ENCODE peak calls at places on chromosomes 1 and 21, in ten cellular contexts. One of them, this sample, is unnamed. For H3K9me3, the result is how much of the 10 kb centered on the place peaks cover.

GRCh38 chr1:246565751-246566127 is 322 bp downstream of the TFB2M start:
- DNase-seq in left ventricle myocardium inferior: no peak
- DNase-seq in lower lobe of right lung: no peak
- DNase-seq in AG04450: no peak
- DNase-seq in H9: no peak
- DNase-seq in cardiac muscle cell: no peak
- DNase-seq in uterus: no peak
- DNase-seq in thoracic aorta: no peak
- DNase-seq in upper lobe of right lung: no peak
- DNase-seq in right cardiac atrium: no peak
- DNase-seq in this sample: no peak

GRCh38 chr1:97820470-97821188 is 100.2 kb downstream of the DPYD start:
- DNase-seq in left ventricle myocardium inferior: no peak
- DNase-seq in lower lobe of right lung: no peak
- DNase-seq in AG04450: peak
- DNase-seq in H9: no peak
- DNase-seq in cardiac muscle cell: peak
- DNase-seq in uterus: no peak
- DNase-seq in thoracic aorta: no peak
- DNase-seq in upper lobe of right lung: no peak
- DNase-seq in right cardiac atrium: no peak
- DNase-seq in this sample: no peak

GRCh38 chr1:39391741-39392679 is 99.4 kb upstream of the BMP8A start:
- DNase-seq in left ventricle myocardium inferior: no peak
- DNase-seq in lower lobe of right lung: no peak
- DNase-seq in AG04450: no peak
- DNase-seq in H9: no peak
- DNase-seq in cardiac muscle cell: peak
- DNase-seq in uterus: peak
- DNase-seq in thoracic aorta: no peak
- DNase-seq in upper lobe of right lung: no peak
- DNase-seq in right cardiac atrium: peak
- DNase-seq in this sample: peak

GRCh38 chr21:28177008-28177603 is 815.6 kb downstream of the LTN1 start:
- DNase-seq in left ventricle myocardium inferior: no peak
- DNase-seq in lower lobe of right lung: no peak
- DNase-seq in AG04450: no peak
- DNase-seq in H9: no peak
- DNase-seq in cardiac muscle cell: no peak
- DNase-seq in uterus: no peak
- DNase-seq in thoracic aorta: no peak
- DNase-seq in upper lobe of right lung: no peak
- DNase-seq in right cardiac atrium: no peak
- DNase-seq in this sample: no peak

GRCh38 chr1:223234164-223234501 is 91.1 kb upstream of the TLR5 start:
- DNase-seq in left ventricle myocardium inferior: no peak
- DNase-seq in lower lobe of right lung: no peak
- DNase-seq in AG04450: no peak
- DNase-seq in H9: no peak
- DNase-seq in cardiac muscle cell: no peak
- DNase-seq in uterus: no peak
- DNase-seq in thoracic aorta: no peak
- DNase-seq in upper lobe of right lung: no peak
- DNase-seq in right cardiac atrium: no peak
- DNase-seq in this sample: no peak

GRCh38 chr1:54016343-54017282 is 1.4 kb downstream of the LDLRAD1 start:
- DNase-seq in left ventricle myocardium inferior: no peak
- DNase-seq in lower lobe of right lung: peak
- DNase-seq in AG04450: no peak
- DNase-seq in H9: no peak
- DNase-seq in cardiac muscle cell: no peak
- DNase-seq in uterus: no peak
- DNase-seq in thoracic aorta: no peak
- DNase-seq in upper lobe of right lung: peak
- DNase-seq in right cardiac atrium: no peak
- DNase-seq in this sample: no peak

GRCh38 chr1:212606734-212607205 is 1.8 kb upstream of the ATF3 start:
- DNase-seq in left ventricle myocardium inferior: peak
- DNase-seq in lower lobe of right lung: peak
- DNase-seq in AG04450: no peak
- DNase-seq in H9: no peak
- DNase-seq in cardiac muscle cell: no peak
- DNase-seq in uterus: peak
- DNase-seq in thoracic aorta: no peak
- DNase-seq in upper lobe of right lung: peak
- DNase-seq in right cardiac atrium: peak
- DNase-seq in this sample: peak

GRCh38 chr1:206464456-206464964 is 5.8 kb upstream of the IKBKE start:
- DNase-seq in left ventricle myocardium inferior: no peak
- DNase-seq in lower lobe of right lung: no peak
- DNase-seq in AG04450: peak
- DNase-seq in H9: no peak
- DNase-seq in cardiac muscle cell: no peak
- DNase-seq in uterus: no peak
- DNase-seq in thoracic aorta: no peak
- DNase-seq in upper lobe of right lung: no peak
- DNase-seq in right cardiac atrium: no peak
- DNase-seq in this sample: no peak

GRCh38 chr1:9410737-9411297 is 118.1 kb downstream of the SPSB1 start:
- DNase-seq in left ventricle myocardium inferior: no peak
- DNase-seq in lower lobe of right lung: no peak
- DNase-seq in AG04450: no peak
- DNase-seq in H9: no peak
- DNase-seq in cardiac muscle cell: peak
- DNase-seq in uterus: no peak
- DNase-seq in thoracic aorta: no peak
- DNase-seq in upper lobe of right lung: no peak
- DNase-seq in right cardiac atrium: no peak
- DNase-seq in this sample: no peak

DNA sequence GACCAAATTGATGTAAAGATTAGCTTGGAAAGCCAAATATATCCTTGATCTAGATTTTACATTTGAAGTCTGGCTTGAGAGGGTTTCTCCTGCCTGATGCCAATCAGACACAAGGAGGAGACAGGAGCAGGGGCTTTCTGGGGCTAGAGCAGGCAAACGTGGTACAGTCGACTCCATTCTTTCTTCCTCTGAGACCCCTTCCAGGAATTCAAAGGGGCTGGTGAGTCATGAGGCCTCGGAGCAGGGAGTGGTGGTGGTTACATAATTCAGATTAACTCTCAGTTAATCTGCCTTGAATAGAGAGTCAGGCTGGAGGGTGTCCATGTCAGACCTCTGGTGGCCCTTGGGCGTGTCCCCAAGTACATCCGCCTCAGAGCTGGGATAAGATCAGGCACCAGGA is 4.8 kb downstream of the AJAP1 start:
- DNase-seq in left ventricle myocardium inferior: no peak
- DNase-seq in lower lobe of right lung: no peak
- DNase-seq in AG04450: no peak
- DNase-seq in H9: no peak
- DNase-seq in cardiac muscle cell: no peak
- DNase-seq in uterus: no peak
- DNase-seq in thoracic aorta: no peak
- DNase-seq in upper lobe of right lung: peak
- DNase-seq in right cardiac atrium: no peak
- DNase-seq in this sample: no peak
- H3K9me3 ChIP-seq in left ventricle myocardium inferior: under half
- H3K9me3 ChIP-seq in lower lobe of right lung: under half
- H3K9me3 ChIP-seq in AG04450: under half
- H3K9me3 ChIP-seq in H9: under half
- H3K9me3 ChIP-seq in cardiac muscle cell: under half
- H3K9me3 ChIP-seq in uterus: under half
- H3K9me3 ChIP-seq in thoracic aorta: under half
- H3K9me3 ChIP-seq in upper lobe of right lung: under half
- H3K9me3 ChIP-seq in right cardiac atrium: under half
- H3K9me3 ChIP-seq in this sample: under half

GRCh38 chr1:20100632-20101355 is 18.5 kb downstream of the PLA2G2D start:
- DNase-seq in left ventricle myocardium inferior: no peak
- DNase-seq in lower lobe of right lung: no peak
- DNase-seq in AG04450: peak
- DNase-seq in H9: peak
- DNase-seq in cardiac muscle cell: peak
- DNase-seq in uterus: no peak
- DNase-seq in thoracic aorta: no peak
- DNase-seq in upper lobe of right lung: no peak
- DNase-seq in right cardiac atrium: peak
- DNase-seq in this sample: peak

GRCh38 chr1:20095564-20096434 is 23.5 kb downstream of the PLA2G2D start:
- DNase-seq in left ventricle myocardium inferior: no peak
- DNase-seq in lower lobe of right lung: no peak
- DNase-seq in AG04450: no peak
- DNase-seq in H9: no peak
- DNase-seq in cardiac muscle cell: no peak
- DNase-seq in uterus: no peak
- DNase-seq in thoracic aorta: no peak
- DNase-seq in upper lobe of right lung: no peak
- DNase-seq in right cardiac atrium: no peak
- DNase-seq in this sample: no peak

GRCh38 chr1:20102875-20103274 is 16.5 kb downstream of the PLA2G2D start:
- DNase-seq in left ventricle myocardium inferior: no peak
- DNase-seq in lower lobe of right lung: no peak
- DNase-seq in AG04450: peak
- DNase-seq in H9: no peak
- DNase-seq in cardiac muscle cell: no peak
- DNase-seq in uterus: no peak
- DNase-seq in thoracic aorta: no peak
- DNase-seq in upper lobe of right lung: no peak
- DNase-seq in right cardiac atrium: no peak
- DNase-seq in this sample: no peak

GRCh38 chr1:20096840-20097447 is 22.4 kb downstream of the PLA2G2D start:
- DNase-seq in left ventricle myocardium inferior: no peak
- DNase-seq in lower lobe of right lung: no peak
- DNase-seq in AG04450: no peak
- DNase-seq in H9: no peak
- DNase-seq in cardiac muscle cell: no peak
- DNase-seq in uterus: no peak
- DNase-seq in thoracic aorta: no peak
- DNase-seq in upper lobe of right lung: no peak
- DNase-seq in right cardiac atrium: no peak
- DNase-seq in this sample: no peak

DNA sequence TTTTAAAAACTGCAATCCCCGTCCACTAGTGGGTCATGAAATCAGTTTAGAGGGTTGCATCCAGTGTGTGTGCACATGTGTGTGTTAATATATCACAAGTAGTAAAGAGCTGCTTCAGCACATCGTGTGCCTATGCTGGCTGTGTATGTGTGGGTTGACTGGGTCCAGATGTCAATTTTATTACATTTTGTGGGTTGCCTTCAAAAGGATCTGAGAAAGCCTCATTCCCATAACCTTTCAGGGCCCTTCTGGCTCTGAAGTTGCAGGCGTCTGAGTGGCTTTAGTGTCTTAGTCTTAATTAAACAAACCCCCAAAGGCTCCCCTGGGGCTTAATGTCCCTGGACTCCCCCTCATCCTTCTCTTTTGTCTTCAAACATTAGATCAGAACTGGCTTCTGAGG is 19.8 kb downstream of the PLA2G2D start:
- DNase-seq in left ventricle myocardium inferior: no peak
- DNase-seq in lower lobe of right lung: no peak
- DNase-seq in AG04450: no peak
- DNase-seq in H9: no peak
- DNase-seq in cardiac muscle cell: no peak
- DNase-seq in uterus: no peak
- DNase-seq in thoracic aorta: no peak
- DNase-seq in upper lobe of right lung: no peak
- DNase-seq in right cardiac atrium: no peak
- DNase-seq in this sample: no peak
- H3K9me3 ChIP-seq in left ventricle myocardium inferior: under half
- H3K9me3 ChIP-seq in lower lobe of right lung: under half
- H3K9me3 ChIP-seq in AG04450: under half
- H3K9me3 ChIP-seq in H9: under half
- H3K9me3 ChIP-seq in cardiac muscle cell: under half
- H3K9me3 ChIP-seq in uterus: under half
- H3K9me3 ChIP-seq in thoracic aorta: under half
- H3K9me3 ChIP-seq in upper lobe of right lung: under half
- H3K9me3 ChIP-seq in right cardiac atrium: under half
- H3K9me3 ChIP-seq in this sample: under half

GRCh38 chr1:198214924-198215323 is 58.1 kb downstream of the NEK7 start:
- DNase-seq in left ventricle myocardium inferior: no peak
- DNase-seq in lower lobe of right lung: no peak
- DNase-seq in AG04450: no peak
- DNase-seq in H9: no peak
- DNase-seq in cardiac muscle cell: no peak
- DNase-seq in uterus: no peak
- DNase-seq in thoracic aorta: no peak
- DNase-seq in upper lobe of right lung: no peak
- DNase-seq in right cardiac atrium: no peak
- DNase-seq in this sample: no peak

GRCh38 chr1:198211696-198212095 is 54.9 kb downstream of the NEK7 start:
- DNase-seq in left ventricle myocardium inferior: no peak
- DNase-seq in lower lobe of right lung: no peak
- DNase-seq in AG04450: no peak
- DNase-seq in H9: no peak
- DNase-seq in cardiac muscle cell: no peak
- DNase-seq in uterus: no peak
- DNase-seq in thoracic aorta: no peak
- DNase-seq in upper lobe of right lung: no peak
- DNase-seq in right cardiac atrium: no peak
- DNase-seq in this sample: no peak

GRCh38 chr1:198212126-198212525 is 55.3 kb downstream of the NEK7 start:
- DNase-seq in left ventricle myocardium inferior: no peak
- DNase-seq in lower lobe of right lung: no peak
- DNase-seq in AG04450: no peak
- DNase-seq in H9: no peak
- DNase-seq in cardiac muscle cell: no peak
- DNase-seq in uterus: no peak
- DNase-seq in thoracic aorta: no peak
- DNase-seq in upper lobe of right lung: no peak
- DNase-seq in right cardiac atrium: no peak
- DNase-seq in this sample: no peak

DNA sequence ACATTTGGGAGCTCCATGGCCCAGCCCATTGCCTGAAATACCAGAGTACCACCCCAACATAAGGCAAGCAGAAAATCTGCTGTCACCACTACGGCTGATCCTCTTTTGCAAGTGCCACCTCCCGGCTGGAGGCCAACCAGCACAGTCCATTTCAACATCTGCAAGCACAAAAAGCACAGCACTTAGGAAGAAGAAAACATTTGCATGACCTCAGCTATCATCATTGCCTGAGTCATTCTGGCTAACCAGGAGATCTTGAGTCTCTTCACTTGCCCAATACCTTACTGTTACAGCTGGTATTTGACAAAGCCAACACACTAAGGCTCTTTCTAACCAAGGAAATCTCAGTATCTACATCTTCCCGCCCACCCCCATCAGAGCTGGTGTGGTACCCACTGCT is 55.9 kb downstream of the NEK7 start:
- DNase-seq in left ventricle myocardium inferior: no peak
- DNase-seq in lower lobe of right lung: no peak
- DNase-seq in AG04450: peak
- DNase-seq in H9: no peak
- DNase-seq in cardiac muscle cell: no peak
- DNase-seq in uterus: no peak
- DNase-seq in thoracic aorta: no peak
- DNase-seq in upper lobe of right lung: no peak
- DNase-seq in right cardiac atrium: no peak
- DNase-seq in this sample: no peak
- H3K9me3 ChIP-seq in left ventricle myocardium inferior: under half
- H3K9me3 ChIP-seq in lower lobe of right lung: under half
- H3K9me3 ChIP-seq in AG04450: under half
- H3K9me3 ChIP-seq in H9: under half
- H3K9me3 ChIP-seq in cardiac muscle cell: under half
- H3K9me3 ChIP-seq in uterus: under half
- H3K9me3 ChIP-seq in thoracic aorta: under half
- H3K9me3 ChIP-seq in upper lobe of right lung: under half
- H3K9me3 ChIP-seq in right cardiac atrium: under half
- H3K9me3 ChIP-seq in this sample: under half

GRCh38 chr1:151902858-151903257 is 6.5 kb downstream of the THEM4 start:
- DNase-seq in left ventricle myocardium inferior: no peak
- DNase-seq in lower lobe of right lung: no peak
- DNase-seq in AG04450: no peak
- DNase-seq in H9: no peak
- DNase-seq in cardiac muscle cell: no peak
- DNase-seq in uterus: no peak
- DNase-seq in thoracic aorta: no peak
- DNase-seq in upper lobe of right lung: no peak
- DNase-seq in right cardiac atrium: no peak
- DNase-seq in this sample: no peak
- H3K9me3 ChIP-seq in left ventricle myocardium inferior: under half
- H3K9me3 ChIP-seq in lower lobe of right lung: under half
- H3K9me3 ChIP-seq in AG04450: under half
- H3K9me3 ChIP-seq in H9: under half
- H3K9me3 ChIP-seq in cardiac muscle cell: under half
- H3K9me3 ChIP-seq in uterus: under half
- H3K9me3 ChIP-seq in thoracic aorta: under half
- H3K9me3 ChIP-seq in upper lobe of right lung: under half
- H3K9me3 ChIP-seq in right cardiac atrium: under half
- H3K9me3 ChIP-seq in this sample: under half